ENCODE peak calls at places on chromosome 11, in eight cellular contexts. S is HCT116, Z is fibroblast of lung, P is uterus, T is pancreas, G is AG04450, B is osteocyte, W is fibroblast of the aortic adventitia. M is an unnamed sample.

GRCh38 chr11:123122341-123122740 is 60.4 kb upstream of the HSPA8 start:
- DNase-seq in S (no peak), Z (peak), P (peak), T (no peak), G (no peak), B (no peak), W (peak), M (no peak)

GRCh38 chr11:18243783-18244362 is 4.6 kb downstream of the SAA2 start:
- DNase-seq in S (peak), Z (peak), P (no peak), T (no peak), G (peak), B (no peak), W (peak), M (no peak)

GRCh38 chr11:100902454-100903141 is 215.5 kb downstream of the ARHGAP42 start:
- DNase-seq in S (no peak), Z (no peak), P (no peak), T (no peak), G (no peak), B (no peak), W (no peak), M (no peak)

GRCh38 chr11:109423114-109423859 is 1.3 kb downstream of the C11orf87 start:
- DNase-seq in S (no peak), Z (peak), P (no peak), T (peak), G (no peak), B (peak), W (peak), M (no peak)

GRCh38 chr11:77096591-77097019 is 6.0 kb upstream of the OMP start:
- DNase-seq in S (no peak), Z (no peak), P (no peak), T (peak), G (no peak), B (no peak), W (no peak), M (no peak)

GRCh38 chr11:113255741-113256140 is 58.6 kb upstream of the TTC12 start:
- DNase-seq in S (no peak), Z (no peak), P (no peak), T (no peak), G (no peak), B (no peak), W (no peak), M (no peak)

GRCh38 chr11:128026596-128026995 is 560.8 kb downstream of the ETS1 start:
- DNase-seq in S (no peak), Z (peak), P (no peak), T (no peak), G (peak), B (no peak), W (peak), M (no peak)

GRCh38 chr11:68715685-68716084 is 31.3 kb downstream of the GAL start:
- DNase-seq in S (no peak), Z (no peak), P (no peak), T (no peak), G (no peak), B (no peak), W (no peak), M (no peak)

GRCh38 chr11:35747638-35748037 is 85.1 kb downstream of the TRIM44 start:
- DNase-seq in S (no peak), Z (no peak), P (no peak), T (no peak), G (no peak), B (no peak), W (no peak), M (no peak)

GRCh38 chr11:502288-503178 is 4.5 kb downstream of the RNH1 start:
- DNase-seq in S (no peak), Z (no peak), P (peak), T (no peak), G (no peak), B (no peak), W (no peak), M (no peak)

GRCh38 chr11:78203184-78203583 is 14.5 kb downstream of the USP35 start:
- DNase-seq in S (no peak), Z (no peak), P (no peak), T (no peak), G (no peak), B (no peak), W (no peak), M (no peak)

GRCh38 chr11:64842366-64842759 is 2.1 kb downstream of the CDC42BPG start:
- DNase-seq in S (no peak), Z (no peak), P (no peak), T (peak), G (no peak), B (no peak), W (no peak), M (no peak)

GRCh38 chr11:75195164-75195962 is 44.5 kb downstream of the SLCO2B1 start:
- DNase-seq in S (no peak), Z (no peak), P (peak), T (no peak), G (no peak), B (no peak), W (peak), M (no peak)

GRCh38 chr11:126139541-126140091 is 71.8 kb downstream of the RPUSD4 start:
- DNase-seq in S (no peak), Z (peak), P (peak), T (no peak), G (no peak), B (no peak), W (peak), M (no peak)

GRCh38 chr11:92455221-92455790 is 230.7 kb downstream of the FAT3 start:
- DNase-seq in S (no peak), Z (no peak), P (no peak), T (no peak), G (no peak), B (no peak), W (no peak), M (no peak)

GRCh38 chr11:119730789-119731386 is 1.9 kb upstream of the NECTIN1 start:
- DNase-seq in S (no peak), Z (no peak), P (no peak), T (no peak), G (no peak), B (no peak), W (no peak), M (no peak)

GRCh38 chr11:42802211-42802918 is 509.4 kb upstream of the API5 start:
- DNase-seq in S (no peak), Z (no peak), P (no peak), T (no peak), G (no peak), B (no peak), W (no peak), M (no peak)

GRCh38 chr11:3123316-3123715 is 41.8 kb downstream of the OSBPL5 start:
- DNase-seq in S (no peak), Z (peak), P (peak), T (peak), G (no peak), B (no peak), W (peak), M (no peak)

GRCh38 chr11:18912883-18913282 is 26.3 kb downstream of the MRGPRX1 start:
- DNase-seq in S (no peak), Z (no peak), P (no peak), T (no peak), G (no peak), B (no peak), W (no peak), M (no peak)

GRCh38 chr11:726278-726915 is 20.4 kb downstream of the EPS8L2 start:
- DNase-seq in S (no peak), Z (no peak), P (no peak), T (peak), G (no peak), B (no peak), W (peak), M (peak)

GRCh38 chr11:20131744-20132666 is 28.3 kb downstream of the DBX1 start:
- DNase-seq in S (no peak), Z (peak), P (peak), T (peak), G (peak), B (no peak), W (peak), M (no peak)

GRCh38 chr11:62974848-62975522 is 9.8 kb downstream of the SLC22A6 start:
- DNase-seq in S (peak), Z (no peak), P (no peak), T (peak), G (no peak), B (no peak), W (peak), M (no peak)

GRCh38 chr11:124602751-124603150 is 8.5 kb upstream of the PANX3 start:
- DNase-seq in S (no peak), Z (no peak), P (no peak), T (no peak), G (no peak), B (no peak), W (no peak), M (no peak)

DNA sequence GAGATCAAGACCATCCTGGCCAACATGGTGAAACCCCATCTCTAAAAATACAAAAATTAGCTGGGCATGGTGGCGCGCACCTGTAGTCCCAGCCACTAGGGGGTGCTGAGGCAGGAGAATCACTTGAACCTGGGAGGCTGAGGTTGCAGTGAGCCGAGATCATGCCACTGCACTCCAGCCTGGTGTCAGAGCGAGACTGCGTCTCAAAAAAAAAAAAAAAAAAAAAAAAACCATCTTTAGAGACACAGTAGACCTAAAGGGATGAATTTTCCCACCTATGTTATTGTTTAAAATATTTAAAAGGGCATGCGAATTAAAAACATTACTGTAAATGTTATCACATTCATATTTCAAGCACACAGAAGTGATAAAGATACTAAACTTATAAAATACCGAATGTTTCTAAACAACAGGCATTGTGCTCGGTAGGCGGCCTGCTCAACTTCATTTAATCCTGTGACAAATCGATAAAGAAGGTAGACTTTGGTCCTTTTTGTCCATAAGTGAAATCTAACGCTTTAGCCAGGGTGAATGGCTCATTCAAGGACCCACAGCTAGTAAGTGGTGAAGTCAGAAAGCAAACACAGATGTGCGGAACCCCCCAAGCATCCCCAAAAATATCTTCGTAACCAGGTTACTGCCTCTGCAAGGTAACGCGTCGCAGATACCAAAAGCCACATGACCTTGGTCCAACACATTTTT is 16.1 kb downstream of the NCAPD3 start:
- DNase-seq in S (no peak), Z (peak), P (no peak), T (peak), G (no peak), B (no peak), W (peak), M (peak)
- TF ChIP-seq CTCF in S (peak), Z (peak), P (peak), T (peak), G (peak), B (peak), W (peak), M (peak)

GRCh38 chr11:118565062-118565461 is 669 bp downstream of the IFT46 start:
- DNase-seq in S (no peak), Z (peak), P (peak), T (no peak), G (no peak), B (no peak), W (peak), M (no peak)
- TF ChIP-seq CTCF in S (no peak), Z (no peak), P (no peak), T (no peak), G (no peak), B (no peak), W (no peak), M (no peak)

DNA sequence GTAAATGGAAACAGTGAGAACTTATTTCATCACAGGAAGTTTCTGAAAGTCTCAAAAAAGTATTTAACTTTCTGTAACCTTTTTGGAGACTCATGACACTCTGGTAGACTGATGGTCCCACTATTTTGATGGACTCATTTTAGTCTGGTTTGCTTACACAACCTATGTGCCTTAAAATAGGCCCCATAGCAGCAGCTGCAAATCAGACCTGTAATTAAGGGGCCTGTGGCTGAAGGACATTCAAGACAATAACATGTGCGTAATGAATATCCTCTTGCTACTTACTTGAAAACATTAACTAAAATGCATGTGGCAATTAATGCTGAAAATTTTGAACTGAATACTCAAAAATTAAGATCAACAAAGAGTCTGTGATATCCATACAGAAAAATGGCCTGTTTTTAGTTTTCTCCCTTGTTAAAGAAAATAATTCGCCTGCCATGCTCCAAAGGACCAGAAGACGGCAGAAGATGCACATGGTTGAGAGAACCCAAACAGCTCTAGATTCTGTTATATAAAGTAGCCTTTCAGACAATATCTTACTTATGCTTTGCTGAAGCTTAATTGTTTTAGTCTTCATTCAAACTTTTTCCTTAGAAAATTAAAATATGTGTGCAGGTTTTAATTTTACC is 568.5 kb downstream of the KCNA4 start:
- DNase-seq in S (peak), Z (peak), P (no peak), T (no peak), G (no peak), B (no peak), W (peak), M (no peak)
- TF ChIP-seq CTCF in S (peak), Z (peak), P (peak), T (no peak), G (peak), B (peak), W (peak), M (no peak)

GRCh38 chr11:111335596-111335995 is 37.2 kb downstream of the POU2AF3 start:
- DNase-seq in S (no peak), Z (no peak), P (no peak), T (no peak), G (no peak), B (no peak), W (no peak), M (no peak)

GRCh38 chr11:111335124-111335535 is 36.8 kb downstream of the POU2AF3 start:
- DNase-seq in S (no peak), Z (no peak), P (no peak), T (no peak), G (no peak), B (no peak), W (no peak), M (no peak)

GRCh38 chr11:111336062-111336461 is 37.7 kb downstream of the POU2AF3 start:
- DNase-seq in S (no peak), Z (no peak), P (no peak), T (no peak), G (no peak), B (no peak), W (no peak), M (no peak)

GRCh38 chr11:111336582-111337256 is 38.4 kb downstream of the POU2AF3 start:
- DNase-seq in S (no peak), Z (peak), P (no peak), T (no peak), G (no peak), B (no peak), W (peak), M (no peak)

GRCh38 chr11:111334495-111335123 is 36.3 kb downstream of the POU2AF3 start:
- DNase-seq in S (no peak), Z (no peak), P (no peak), T (no peak), G (no peak), B (no peak), W (no peak), M (no peak)
- TF ChIP-seq CTCF in S (no peak), Z (no peak), P (no peak), T (no peak), G (no peak), B (no peak), W (no peak), M (no peak)

GRCh38 chr11:8218840-8219239 is 44.8 kb downstream of the LMO1 start:
- DNase-seq in S (no peak), Z (no peak), P (no peak), T (no peak), G (no peak), B (no peak), W (no peak), M (no peak)

GRCh38 chr11:8220261-8221024 is 43.2 kb downstream of the LMO1 start:
- DNase-seq in S (no peak), Z (no peak), P (no peak), T (no peak), G (no peak), B (no peak), W (no peak), M (no peak)

GRCh38 chr11:8218409-8218808 is 45.3 kb downstream of the LMO1 start:
- DNase-seq in S (no peak), Z (no peak), P (no peak), T (no peak), G (no peak), B (no peak), W (no peak), M (no peak)

GRCh38 chr11:8217926-8218325 is 45.8 kb downstream of the LMO1 start:
- DNase-seq in S (no peak), Z (no peak), P (no peak), T (no peak), G (no peak), B (no peak), W (no peak), M (no peak)

DNA sequence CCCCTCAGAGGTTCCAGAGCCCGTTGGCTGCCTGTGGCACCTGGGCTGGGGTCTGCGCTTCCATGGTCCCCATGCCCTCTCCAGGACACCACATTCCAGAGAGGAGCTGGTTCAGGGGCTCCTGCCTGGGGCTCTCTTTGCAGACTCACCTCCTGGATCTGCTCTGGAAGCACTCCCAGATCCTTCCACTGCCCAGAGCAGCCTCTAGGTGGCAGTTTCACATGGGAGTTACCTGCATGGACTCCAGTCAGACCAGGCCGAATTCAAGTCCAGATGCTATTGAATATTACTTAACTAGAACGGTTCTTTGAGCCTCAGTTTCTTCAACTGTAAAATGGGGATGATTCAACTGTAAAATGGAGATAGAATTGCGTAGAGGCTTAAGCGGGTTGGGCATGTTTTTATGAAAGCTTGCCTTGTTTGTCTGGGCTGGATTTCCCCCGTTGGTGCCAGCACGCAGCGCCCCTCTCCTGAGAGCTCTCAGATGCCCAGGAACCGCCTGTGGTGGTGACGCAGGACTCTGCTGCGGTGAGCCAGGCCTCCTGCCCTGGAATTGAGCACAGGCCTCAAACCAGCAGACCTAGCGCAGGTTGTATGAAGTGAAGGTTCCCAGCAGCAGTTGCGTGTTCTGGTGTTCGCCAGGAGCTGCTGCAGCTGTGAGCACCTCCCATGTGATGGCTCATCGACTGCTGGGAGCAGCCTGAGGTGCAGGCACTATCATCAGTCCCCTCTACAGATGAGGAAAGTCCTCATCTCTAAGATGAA is 44.2 kb downstream of the LMO1 start:
- DNase-seq in S (peak), Z (peak), P (no peak), T (no peak), G (peak), B (no peak), W (peak), M (no peak)
- TF ChIP-seq CTCF in S (peak), Z (peak), P (peak), T (peak), G (peak), B (peak), W (peak), M (no peak)

GRCh38 chr11:133418218-133418617 is 114.1 kb downstream of the OPCML start:
- DNase-seq in S (no peak), Z (no peak), P (no peak), T (no peak), G (no peak), B (no peak), W (no peak), M (no peak)
- TF ChIP-seq CTCF in S (no peak), Z (no peak), P (no peak), T (no peak), G (no peak), B (no peak), W (no peak), M (no peak)

GRCh38 chr11:72824020-72824419 is 9.8 kb downstream of the ATG16L2 start:
- DNase-seq in S (no peak), Z (no peak), P (no peak), T (no peak), G (no peak), B (no peak), W (no peak), M (no peak)

GRCh38 chr11:72823105-72823804 is 9.0 kb downstream of the ATG16L2 start:
- DNase-seq in S (no peak), Z (no peak), P (peak), T (no peak), G (no peak), B (no peak), W (no peak), M (no peak)

GRCh38 chr11:72821221-72821919 is 7.2 kb downstream of the ATG16L2 start:
- DNase-seq in S (no peak), Z (no peak), P (peak), T (peak), G (no peak), B (no peak), W (no peak), M (no peak)

GRCh38 chr11:72820439-72821139 is 6.4 kb downstream of the ATG16L2 start:
- DNase-seq in S (no peak), Z (no peak), P (no peak), T (no peak), G (no peak), B (no peak), W (no peak), M (no peak)

DNA sequence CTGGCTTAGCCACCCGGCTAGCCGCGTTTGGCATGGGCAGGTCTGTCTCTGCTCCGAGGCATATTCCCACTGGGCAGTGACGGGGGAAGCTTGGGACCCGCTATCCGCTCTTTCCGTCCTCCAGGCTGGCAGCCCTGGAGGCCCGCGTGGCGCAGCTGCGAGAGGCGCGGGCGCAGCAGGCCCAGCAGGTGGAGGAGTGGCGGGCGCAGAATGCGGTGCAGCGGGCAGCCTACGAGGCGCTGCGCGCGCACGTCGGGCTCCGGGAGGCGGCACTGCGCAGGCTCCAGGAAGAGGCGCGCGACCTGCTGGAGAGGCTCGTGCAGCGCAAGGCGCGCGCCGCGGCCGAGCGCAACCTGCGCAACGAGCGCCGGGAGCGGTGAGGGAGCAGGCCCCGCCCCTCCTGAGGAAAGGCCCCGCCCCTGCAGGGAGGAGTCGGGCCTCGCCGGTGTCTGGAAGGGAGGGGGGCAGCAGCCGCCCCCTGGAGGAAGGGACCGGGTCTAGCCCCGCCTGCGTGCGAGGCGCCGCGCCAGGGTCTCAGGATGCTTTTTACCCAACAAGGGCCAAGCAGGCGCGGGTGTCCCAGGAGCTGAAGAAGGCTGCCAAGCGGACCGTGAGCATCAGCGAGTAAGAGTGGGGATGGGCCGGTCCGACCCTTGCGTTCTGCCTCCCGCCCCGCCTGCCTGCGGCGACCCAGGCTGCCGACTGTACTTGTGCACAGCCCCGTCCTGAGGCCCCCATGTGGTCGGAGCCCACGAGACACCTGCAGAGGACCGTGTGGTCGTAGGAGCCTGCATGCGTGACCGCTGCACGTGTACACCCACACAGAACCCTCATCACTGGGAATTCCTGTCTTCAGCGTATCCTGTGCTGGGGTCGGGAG is 7.9 kb downstream of the ATG16L2 start:
- DNase-seq in S (peak), Z (peak), P (peak), T (peak), G (peak), B (peak), W (peak), M (peak)
- TF ChIP-seq CTCF in S (no peak), Z (no peak), P (peak), T (no peak), G (peak), B (peak), W (no peak), M (no peak)

M was measured in activated B cell treated with CpG ODN at 0.5 μM for 24 hours.